ENCODE peak calls at places on chromosome 1, in seven cellular contexts. One of them, this sample, is unnamed.

GRCh38 chr1:212500351-212500750 is 67.6 kb downstream of the NENF start:
- DNase-seq in IMR-90: no peak
- DNase-seq in A549: no peak
- DNase-seq in PC-3: no peak
- DNase-seq in astrocyte: no peak
- DNase-seq in K562: no peak
- DNase-seq in mesendoderm: no peak
- DNase-seq in this sample: no peak

GRCh38 chr1:205754857-205755256 is 4.9 kb upstream of the NUCKS1 start:
- DNase-seq in K562: peak
- DNase-seq in A549: no peak
- DNase-seq in astrocyte: no peak
- DNase-seq in PC-3: no peak
- DNase-seq in mesendoderm: no peak
- DNase-seq in IMR-90: no peak
- DNase-seq in this sample: no peak

GRCh38 chr1:91604632-91605031 is 104.0 kb downstream of the CDC7 start:
- DNase-seq in mesendoderm: no peak
- DNase-seq in IMR-90: peak
- DNase-seq in PC-3: no peak
- DNase-seq in A549: no peak
- DNase-seq in astrocyte: no peak
- DNase-seq in K562: no peak
- DNase-seq in this sample: no peak

GRCh38 chr1:32867151-32867550 is 3.6 kb downstream of the FNDC5 start:
- DNase-seq in astrocyte: no peak
- DNase-seq in mesendoderm: no peak
- DNase-seq in PC-3: no peak
- DNase-seq in IMR-90: no peak
- DNase-seq in A549: no peak
- DNase-seq in K562: no peak
- DNase-seq in this sample: no peak

GRCh38 chr1:176692431-176692830 is 229.5 kb downstream of the PAPPA2 start:
- DNase-seq in K562: no peak
- DNase-seq in A549: no peak
- DNase-seq in astrocyte: no peak
- DNase-seq in PC-3: no peak
- DNase-seq in IMR-90: no peak
- DNase-seq in mesendoderm: no peak
- DNase-seq in this sample: no peak

GRCh38 chr1:208093754-208094719 is 150.1 kb downstream of the PLXNA2 start:
- DNase-seq in A549: peak
- DNase-seq in PC-3: peak
- DNase-seq in mesendoderm: peak
- DNase-seq in IMR-90: peak
- DNase-seq in K562: peak
- DNase-seq in astrocyte: peak
- DNase-seq in this sample: peak

GRCh38 chr1:219801433-219801832 is 126.9 kb downstream of the SLC30A10 start:
- DNase-seq in mesendoderm: no peak
- DNase-seq in astrocyte: no peak
- DNase-seq in K562: no peak
- DNase-seq in PC-3: no peak
- DNase-seq in A549: no peak
- DNase-seq in IMR-90: no peak
- DNase-seq in this sample: no peak

GRCh38 chr1:197144570-197145325 is 1.7 kb downstream of the ASPM start:
- DNase-seq in K562: peak
- DNase-seq in mesendoderm: peak
- DNase-seq in IMR-90: peak
- DNase-seq in A549: no peak
- DNase-seq in PC-3: peak
- DNase-seq in astrocyte: peak
- DNase-seq in this sample: peak

GRCh38 chr1:227763246-227764018 is 28.2 kb downstream of the SNAP47 start:
- DNase-seq in mesendoderm: no peak
- DNase-seq in PC-3: no peak
- DNase-seq in K562: no peak
- DNase-seq in A549: no peak
- DNase-seq in astrocyte: no peak
- DNase-seq in IMR-90: no peak
- DNase-seq in this sample: no peak

GRCh38 chr1:76746195-76746594 is 121.1 kb upstream of the ST6GALNAC5 start:
- DNase-seq in K562: no peak
- DNase-seq in mesendoderm: no peak
- DNase-seq in astrocyte: no peak
- DNase-seq in PC-3: no peak
- DNase-seq in IMR-90: no peak
- DNase-seq in A549: no peak
- DNase-seq in this sample: peak

GRCh38 chr1:72140222-72140621 is 142.1 kb downstream of the NEGR1 start:
- DNase-seq in A549: no peak
- DNase-seq in PC-3: no peak
- DNase-seq in K562: no peak
- DNase-seq in astrocyte: no peak
- DNase-seq in IMR-90: no peak
- DNase-seq in mesendoderm: peak
- DNase-seq in this sample: peak

GRCh38 chr1:41898191-41898713 is 20.5 kb downstream of the HIVEP3 start:
- DNase-seq in IMR-90: peak
- DNase-seq in astrocyte: peak
- DNase-seq in A549: no peak
- DNase-seq in PC-3: peak
- DNase-seq in K562: peak
- DNase-seq in mesendoderm: peak
- DNase-seq in this sample: no peak

GRCh38 chr1:8880068-8880676 is 1.7 kb upstream of the ENO1 start:
- DNase-seq in PC-3: peak
- DNase-seq in astrocyte: peak
- DNase-seq in A549: peak
- DNase-seq in mesendoderm: peak
- DNase-seq in IMR-90: peak
- DNase-seq in K562: peak
- DNase-seq in this sample: peak

GRCh38 chr1:87449348-87449963 is 120.8 kb downstream of the LMO4 start:
- DNase-seq in PC-3: peak
- DNase-seq in K562: no peak
- DNase-seq in astrocyte: no peak
- DNase-seq in A549: no peak
- DNase-seq in IMR-90: peak
- DNase-seq in mesendoderm: no peak
- DNase-seq in this sample: peak

GRCh38 chr1:85047472-85048295 is 616 bp downstream of the MCOLN3 start:
- DNase-seq in mesendoderm: peak
- DNase-seq in A549: peak
- DNase-seq in PC-3: no peak
- DNase-seq in K562: no peak
- DNase-seq in IMR-90: no peak
- DNase-seq in astrocyte: no peak
- DNase-seq in this sample: peak

GRCh38 chr1:21510885-21511578 is 1.8 kb downstream of the ALPL start:
- DNase-seq in K562: peak
- DNase-seq in astrocyte: no peak
- DNase-seq in PC-3: no peak
- DNase-seq in IMR-90: no peak
- DNase-seq in mesendoderm: peak
- DNase-seq in A549: no peak
- DNase-seq in this sample: no peak

GRCh38 chr1:171472183-171472647 is 13.1 kb upstream of the PRRC2C start:
- DNase-seq in mesendoderm: no peak
- DNase-seq in IMR-90: no peak
- DNase-seq in PC-3: no peak
- DNase-seq in astrocyte: no peak
- DNase-seq in A549: no peak
- DNase-seq in K562: no peak
- DNase-seq in this sample: no peak

GRCh38 chr1:14522331-14523241 is 75.9 kb upstream of the KAZN start:
- DNase-seq in PC-3: peak
- DNase-seq in astrocyte: peak
- DNase-seq in IMR-90: peak
- DNase-seq in K562: peak
- DNase-seq in A549: no peak
- DNase-seq in mesendoderm: peak
- DNase-seq in this sample: peak

GRCh38 chr1:220966874-220967631 is 87.8 kb downstream of the HLX start:
- DNase-seq in mesendoderm: peak
- DNase-seq in astrocyte: no peak
- DNase-seq in K562: peak
- DNase-seq in IMR-90: peak
- DNase-seq in A549: no peak
- DNase-seq in PC-3: no peak
- DNase-seq in this sample: no peak

GRCh38 chr1:70436617-70437236 is 25.7 kb downstream of the CTH start:
- DNase-seq in mesendoderm: no peak
- DNase-seq in PC-3: peak
- DNase-seq in K562: peak
- DNase-seq in IMR-90: peak
- DNase-seq in astrocyte: no peak
- DNase-seq in A549: no peak
- DNase-seq in this sample: no peak

GRCh38 chr1:31919591-31919990 is 18.6 kb downstream of the PTP4A2 start:
- DNase-seq in mesendoderm: no peak
- DNase-seq in IMR-90: no peak
- DNase-seq in astrocyte: no peak
- DNase-seq in K562: no peak
- DNase-seq in A549: no peak
- DNase-seq in PC-3: no peak
- DNase-seq in this sample: no peak

GRCh38 chr1:203338335-203339036 is 12.4 kb downstream of the FMOD start:
- DNase-seq in K562: peak
- DNase-seq in A549: peak
- DNase-seq in IMR-90: peak
- DNase-seq in astrocyte: no peak
- DNase-seq in PC-3: peak
- DNase-seq in mesendoderm: peak
- DNase-seq in this sample: peak

GRCh38 chr1:228891134-228892034 is 156.1 kb downstream of the RHOU start:
- DNase-seq in PC-3: no peak
- DNase-seq in A549: no peak
- DNase-seq in K562: no peak
- DNase-seq in astrocyte: peak
- DNase-seq in IMR-90: peak
- DNase-seq in mesendoderm: no peak
- DNase-seq in this sample: no peak

GRCh38 chr1:107844009-107844408 is 121.0 kb downstream of the VAV3 start:
- DNase-seq in A549: no peak
- DNase-seq in K562: no peak
- DNase-seq in astrocyte: no peak
- DNase-seq in PC-3: no peak
- DNase-seq in mesendoderm: no peak
- DNase-seq in IMR-90: no peak
- DNase-seq in this sample: no peak
- H3K4me2 ChIP-seq in A549: no peak
- H3K4me2 ChIP-seq in K562: no peak
- H3K4me2 ChIP-seq in astrocyte: no peak
- H3K4me2 ChIP-seq in PC-3: no peak
- H3K4me2 ChIP-seq in mesendoderm: no peak
- H3K4me2 ChIP-seq in IMR-90: no peak
- H3K4me2 ChIP-seq in this sample: no peak

GRCh38 chr1:98304888-98305287 is 356.6 kb upstream of the SNX7 start:
- DNase-seq in A549: no peak
- DNase-seq in IMR-90: peak
- DNase-seq in K562: no peak
- DNase-seq in PC-3: no peak
- DNase-seq in mesendoderm: no peak
- DNase-seq in astrocyte: no peak
- DNase-seq in this sample: no peak
- H3K4me2 ChIP-seq in A549: no peak
- H3K4me2 ChIP-seq in IMR-90: no peak
- H3K4me2 ChIP-seq in K562: no peak
- H3K4me2 ChIP-seq in PC-3: no peak
- H3K4me2 ChIP-seq in mesendoderm: no peak
- H3K4me2 ChIP-seq in astrocyte: no peak
- H3K4me2 ChIP-seq in this sample: no peak

GRCh38 chr1:2317230-2318065 is 73.9 kb downstream of the MORN1 start:
- DNase-seq in K562: no peak
- DNase-seq in astrocyte: no peak
- DNase-seq in IMR-90: no peak
- DNase-seq in PC-3: no peak
- DNase-seq in A549: no peak
- DNase-seq in mesendoderm: no peak
- DNase-seq in this sample: no peak

GRCh38 chr1:2316451-2316940 is 74.9 kb downstream of the MORN1 start:
- DNase-seq in IMR-90: peak
- DNase-seq in PC-3: peak
- DNase-seq in mesendoderm: no peak
- DNase-seq in A549: no peak
- DNase-seq in K562: no peak
- DNase-seq in astrocyte: peak
- DNase-seq in this sample: peak

GRCh38 chr1:2314803-2315710 is 76.3 kb downstream of the MORN1 start:
- DNase-seq in mesendoderm: peak
- DNase-seq in PC-3: peak
- DNase-seq in astrocyte: no peak
- DNase-seq in K562: peak
- DNase-seq in A549: peak
- DNase-seq in IMR-90: peak
- DNase-seq in this sample: no peak

GRCh38 chr1:2314297-2314802 is 77.0 kb downstream of the MORN1 start:
- DNase-seq in A549: peak
- DNase-seq in PC-3: peak
- DNase-seq in mesendoderm: peak
- DNase-seq in K562: no peak
- DNase-seq in IMR-90: peak
- DNase-seq in astrocyte: no peak
- DNase-seq in this sample: no peak

DNA sequence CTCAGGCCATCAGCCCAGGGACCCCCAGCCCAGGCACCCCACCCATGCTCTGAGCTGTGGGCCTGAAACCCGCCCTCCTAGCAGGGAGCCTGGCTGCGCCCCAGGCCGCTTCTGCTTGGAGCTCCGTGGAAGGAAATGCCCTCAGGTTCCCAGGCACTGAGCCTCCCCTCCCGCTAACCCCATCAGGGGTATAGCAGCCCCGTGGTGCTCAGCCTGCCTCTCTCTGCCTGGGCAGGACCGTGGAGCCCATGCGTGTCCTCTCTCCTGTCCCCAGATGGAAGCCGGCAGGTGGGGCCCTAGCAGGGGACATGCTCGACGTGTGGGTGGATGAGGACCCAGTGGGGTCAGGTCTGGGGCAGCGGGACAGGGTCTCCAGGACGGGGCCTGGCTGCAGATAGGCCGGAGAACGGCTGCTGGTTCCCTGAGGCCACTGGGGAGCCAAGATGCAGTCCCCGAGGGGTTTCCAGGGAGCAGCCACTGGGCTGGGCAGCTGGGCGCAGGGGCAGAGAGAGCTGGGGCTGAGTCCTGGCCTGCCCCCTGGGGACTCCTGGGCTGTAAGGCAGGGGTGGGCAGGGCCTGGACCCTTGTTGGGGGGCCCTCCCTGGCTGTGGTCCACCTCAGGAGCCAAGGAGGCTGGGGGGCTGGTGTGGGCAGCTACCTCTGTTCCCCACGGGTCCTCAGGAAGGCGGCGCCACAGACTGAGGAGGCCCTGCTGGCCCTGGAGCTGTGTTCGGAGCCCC is 75.5 kb downstream of the MORN1 start:
- DNase-seq in K562: no peak
- DNase-seq in IMR-90: no peak
- DNase-seq in A549: no peak
- DNase-seq in astrocyte: no peak
- DNase-seq in PC-3: no peak
- DNase-seq in mesendoderm: no peak
- DNase-seq in this sample: no peak
- H3K4me2 ChIP-seq in K562: no peak
- H3K4me2 ChIP-seq in IMR-90: no peak
- H3K4me2 ChIP-seq in A549: peak
- H3K4me2 ChIP-seq in astrocyte: peak
- H3K4me2 ChIP-seq in PC-3: no peak
- H3K4me2 ChIP-seq in mesendoderm: no peak
- H3K4me2 ChIP-seq in this sample: no peak

GRCh38 chr1:201593200-201593828 is 54.4 kb downstream of the NAV1 start:
- DNase-seq in astrocyte: peak
- DNase-seq in PC-3: peak
- DNase-seq in IMR-90: peak
- DNase-seq in mesendoderm: peak
- DNase-seq in A549: peak
- DNase-seq in K562: no peak
- DNase-seq in this sample: peak
- H3K4me2 ChIP-seq in astrocyte: peak
- H3K4me2 ChIP-seq in PC-3: no peak
- H3K4me2 ChIP-seq in IMR-90: no peak
- H3K4me2 ChIP-seq in mesendoderm: no peak
- H3K4me2 ChIP-seq in A549: peak
- H3K4me2 ChIP-seq in K562: no peak
- H3K4me2 ChIP-seq in this sample: no peak